ENCODE peak calls at places on chromosomes 1 and 21, in ten cellular contexts. F, J, V, E, C, K, R, D, Y and I are unnamed samples.

GRCh38 chr1:99943238-99943794 is 26.5 kb upstream of the SLC35A3 start:
- DNase-seq in V (no peak), D (no peak), E (no peak), Y (no peak), F (peak; percentile 30), K (no peak), C (peak; percentile 75), J (no peak), R (no peak), I (no peak)

GRCh38 chr1:90798883-90799282 is 81.8 kb upstream of the BARHL2 start:
- DNase-seq in C (no peak), R (no peak), E (no peak), K (no peak), Y (no peak), F (no peak), D (no peak), J (no peak), V (no peak), I (no peak)

GRCh38 chr1:7449750-7450149 is 321.3 kb upstream of the VAMP3 start:
- DNase-seq in D (no peak), K (no peak), E (no peak), Y (no peak), F (no peak), J (no peak), R (peak; percentile 30), V (no peak), C (no peak), I (no peak)

GRCh38 chr21:45818904-45819285 is 162.7 kb upstream of the COL6A1 start:
- DNase-seq in E (no peak), D (no peak), K (no peak), V (no peak), Y (no peak), F (peak; percentile 69), J (no peak), R (no peak), C (peak; percentile 86), I (no peak)

GRCh38 chr1:65458730-65459396 is 38.4 kb downstream of the LEPR start:
- DNase-seq in D (no peak), R (no peak), V (no peak), Y (no peak), C (no peak), K (no peak), E (no peak), F (no peak), J (no peak), I (no peak)

GRCh38 chr21:39610705-39611104 is 2.0 kb upstream of the B3GALT5 start:
- DNase-seq in Y (no peak), E (no peak), F (no peak), C (peak; percentile 7), D (peak; percentile 92), K (no peak), V (no peak), R (peak; percentile 88), J (no peak), I (no peak)

GRCh38 chr1:97545446-97545845 is 375.4 kb downstream of the DPYD start:
- DNase-seq in J (no peak), F (no peak), R (no peak), D (no peak), K (no peak), Y (no peak), V (no peak), E (no peak), C (no peak), I (no peak)

GRCh38 chr1:201114245-201115131 is 2.3 kb upstream of the CACNA1S start:
- DNase-seq in E (peak; percentile 82), V (peak; percentile 93), F (peak; percentile 93), D (peak; percentile 98), C (peak; percentile 84), R (peak; percentile 98), Y (peak; percentile 89), K (peak; percentile 87), J (peak; percentile 92), I (peak; percentile 55)

GRCh38 chr1:37755290-37755689 is 9.6 kb downstream of the EPHA10 start:
- DNase-seq in Y (no peak), C (no peak), E (no peak), V (no peak), K (no peak), D (no peak), F (peak; percentile 71), J (no peak), R (no peak), I (no peak)

GRCh38 chr1:214761030-214761429 is 158.0 kb downstream of the CENPF start:
- DNase-seq in J (no peak), K (no peak), R (no peak), D (no peak), E (no peak), Y (no peak), C (no peak), F (no peak), V (no peak), I (no peak)

GRCh38 chr1:39391741-39392679 is 99.4 kb upstream of the BMP8A start:
- DNase-seq in C (peak; percentile 94), J (no peak), R (peak; percentile 37), F (peak; percentile 31), V (peak; percentile 77), K (peak; percentile 37), Y (no peak), D (no peak), E (peak; percentile 73), I (no peak)

GRCh38 chr1:160779662-160780397 is 16.1 kb upstream of the LY9 start:
- DNase-seq in V (no peak), C (no peak), J (no peak), D (peak; percentile 89), E (no peak), K (no peak), Y (peak; percentile 38), F (peak; percentile 27), R (peak; percentile 86), I (peak; percentile 82)

GRCh38 chr1:36781098-36781497 is 253.2 kb downstream of the GRIK3 start:
- DNase-seq in D (no peak), K (no peak), E (no peak), Y (no peak), F (no peak), V (no peak), R (no peak), C (no peak), J (no peak), I (no peak)

GRCh38 chr1:220089650-220090556 is at the start of gene BPNT1:
- DNase-seq in V (peak; percentile 97), Y (peak; percentile 99), K (peak; percentile 98), R (peak; percentile 97), F (peak; percentile 96), J (peak; percentile 97), E (peak; percentile 96), C (peak; percentile 90), D (peak; percentile 98), I (peak; percentile 97)

DNA sequence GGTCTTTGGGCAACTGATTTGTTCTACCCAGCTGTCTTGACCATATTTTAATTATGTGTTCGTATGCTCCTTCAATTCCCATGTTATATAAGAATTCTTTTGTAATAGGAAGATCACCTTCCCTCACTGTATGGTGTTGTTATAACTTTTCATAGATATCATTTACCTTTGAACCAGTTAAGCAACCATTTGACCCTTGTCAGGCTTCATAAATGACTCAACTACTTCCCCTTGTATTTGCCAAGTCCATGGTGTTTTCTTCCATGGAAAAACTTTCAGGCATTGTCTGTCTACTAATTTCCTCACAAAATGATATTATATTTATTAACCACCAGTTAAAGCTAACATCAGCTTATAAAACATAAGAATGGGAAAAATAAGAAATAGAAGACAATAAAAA is 5.1 kb downstream of the BPNT1 start:
- DNase-seq in J (no peak), D (no peak), F (peak; percentile 6), K (no peak), Y (no peak), V (no peak), E (no peak), C (no peak), R (no peak), I (no peak)
- H3K4me3 ChIP-seq in J (no peak overlapping the region), D (no peak overlapping the region), F (no peak overlapping the region), K (no peak overlapping the region), Y (no peak overlapping the region), V (no peak overlapping the region), E (no peak overlapping the region), C (no peak overlapping the region), R (no peak overlapping the region), I (no peak overlapping the region)

GRCh38 chr1:153395776-153396175 is 4.9 kb upstream of the S100A8 start:
- DNase-seq in J (no peak), Y (no peak), C (no peak), F (no peak), R (no peak), K (no peak), V (no peak), D (peak; percentile 20), E (no peak), I (no peak)
- H3K27ac ChIP-seq in J (no peak overlapping the region), Y (no peak overlapping the region), C (no peak overlapping the region), F (no peak overlapping the region), R (no peak overlapping the region), K (no peak overlapping the region), V (no peak overlapping the region), D (no peak overlapping the region), E (no peak overlapping the region), I (no peak overlapping the region)

GRCh38 chr1:91952187-91952586 is 3.0 kb downstream of the BRDT start:
- DNase-seq in E (no peak), Y (no peak), K (no peak), F (no peak), D (no peak), R (no peak), V (no peak), C (no peak), J (no peak), I (no peak)
- TF ChIP-seq CTCF in E (no peak), Y (no peak), K (no peak), F (no peak), D (peak; percentile 20), R (peak; percentile 35), V (no peak), C (no peak), J (no peak), I (no peak)

GRCh38 chr1:18719786-18720436 is 89.3 kb downstream of the PAX7 start:
- DNase-seq in J (no peak), E (no peak), D (no peak), F (peak; percentile 35), R (no peak), C (no peak), V (no peak), K (no peak), Y (no peak), I (no peak)

GRCh38 chr1:18723206-18723605 is 92.6 kb downstream of the PAX7 start:
- DNase-seq in K (no peak), V (no peak), Y (no peak), R (no peak), F (no peak), E (no peak), C (no peak), J (no peak), D (no peak), I (no peak)

GRCh38 chr1:18722270-18722669 is 91.6 kb downstream of the PAX7 start:
- DNase-seq in D (peak; percentile 84), E (no peak), Y (no peak), F (no peak), J (no peak), V (no peak), R (no peak), C (no peak), K (no peak), I (no peak)

GRCh38 chr1:18721776-18722175 is 91.1 kb downstream of the PAX7 start:
- DNase-seq in V (no peak), R (no peak), Y (no peak), F (no peak), D (no peak), K (no peak), E (no peak), C (no peak), J (no peak), I (no peak)

DNA sequence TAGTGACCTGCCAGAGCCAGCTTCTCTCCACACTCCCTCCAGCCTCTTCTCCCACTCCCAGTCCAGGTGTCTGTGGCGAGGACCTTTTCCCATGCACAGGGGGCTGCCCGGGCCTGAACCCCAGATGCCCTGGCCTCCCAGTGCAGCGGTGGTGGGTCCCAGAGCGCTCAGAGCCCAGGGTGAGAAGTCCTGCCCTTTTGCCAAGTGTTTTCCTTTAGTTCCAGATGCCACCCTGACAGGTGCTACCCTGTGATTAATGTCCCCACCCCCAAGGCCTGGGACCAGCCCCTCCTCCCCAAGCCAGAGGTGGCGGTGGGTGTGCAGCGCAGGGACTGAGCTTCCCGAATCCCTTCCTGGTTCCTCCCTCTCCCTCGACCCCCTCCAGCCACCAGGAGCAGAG is 90.4 kb downstream of the PAX7 start:
- DNase-seq in F (no peak), E (no peak), V (no peak), Y (no peak), K (no peak), C (no peak), R (no peak), J (no peak), D (no peak), I (no peak)
- H3K4me3 ChIP-seq in F (no peak overlapping the region), E (no peak overlapping the region), V (no peak overlapping the region), Y (no peak overlapping the region), K (no peak overlapping the region), C (no peak overlapping the region), R (no peak overlapping the region), J (no peak overlapping the region), D (no peak overlapping the region), I (no peak overlapping the region)